ENCODE peak calls at places on chromosomes 11 and 22, in seven cellular contexts. K is A549, G is ovary, W is stomach, B is HepG2, M is H1, J is transverse colon. T is an unnamed sample. For H3K4me1, the result is how much of the 10 kb centered on the place peaks cover.

GRCh38 chr11:22130462-22131053 is 62.3 kb upstream of the ANO5 start:
- DNase-seq in K (no peak), G (no peak), W (no peak), B (no peak), M (peak), J (no peak), T (no peak)

GRCh38 chr11:70544774-70545625 is 146.7 kb downstream of the CTTN start:
- DNase-seq in K (no peak), G (no peak), W (no peak), B (no peak), M (no peak), J (no peak), T (no peak)

GRCh38 chr11:63880031-63880841 is 36.7 kb downstream of the RCOR2 start:
- DNase-seq in K (no peak), G (no peak), W (no peak), B (no peak), M (no peak), J (no peak), T (no peak)

GRCh38 chr22:27642104-27642800 is 159.3 kb downstream of the MN1 start:
- DNase-seq in K (no peak), G (no peak), W (no peak), B (peak), M (no peak), J (no peak), T (no peak)

GRCh38 chr11:112073941-112074811 is at the start of the genes NKAPD1 and PIH1D2:
- DNase-seq in K (peak), G (peak), W (peak), B (peak), M (peak), J (peak), T (peak)

GRCh38 chr11:12171921-12172320 is 61.5 kb downstream of the MICAL2 start:
- DNase-seq in K (no peak), G (no peak), W (no peak), B (no peak), M (no peak), J (no peak), T (no peak)

GRCh38 chr11:9169595-9170295 is 78.3 kb upstream of the SCUBE2 start:
- DNase-seq in K (no peak), G (no peak), W (no peak), B (no peak), M (no peak), J (no peak), T (no peak)

GRCh38 chr11:62710001-62710345 is 2.5 kb downstream of the GNG3 start:
- DNase-seq in K (no peak), G (no peak), W (peak), B (no peak), M (no peak), J (no peak), T (no peak)

GRCh38 chr11:34263462-34264186 is 94.2 kb downstream of the ABTB2 start:
- DNase-seq in K (peak), G (no peak), W (peak), B (peak), M (no peak), J (peak), T (no peak)

GRCh38 chr11:120324932-120325810 is at the start of gene TLCD5:
- DNase-seq in K (peak), G (peak), W (peak), B (peak), M (peak), J (peak), T (peak)

GRCh38 chr11:61911124-61911700 is 6.2 kb downstream of the RAB3IL1 start:
- DNase-seq in K (no peak), G (peak), W (no peak), B (no peak), M (no peak), J (no peak), T (no peak)

GRCh38 chr11:70493089-70493474 is 94.8 kb downstream of the CTTN start:
- DNase-seq in K (no peak), G (no peak), W (no peak), B (no peak), M (no peak), J (no peak), T (no peak)

GRCh38 chr11:84316866-84317560 is 1030.8 kb upstream of the CCDC90B start:
- DNase-seq in K (no peak), G (no peak), W (no peak), B (no peak), M (no peak), J (no peak), T (no peak)
- TF ChIP-seq EP300 in K (no peak), G (no peak), W (no peak), B (no peak), M (no peak), J (no peak), T (no peak)

GRCh38 chr11:10752061-10752460 is 1.0 kb downstream of the CTR9 start:
- DNase-seq in K (no peak), G (no peak), W (no peak), B (no peak), M (no peak), J (no peak), T (no peak)

GRCh38 chr11:10752486-10752885 is 1.4 kb downstream of the CTR9 start:
- DNase-seq in K (no peak), G (no peak), W (no peak), B (no peak), M (no peak), J (no peak), T (no peak)

GRCh38 chr11:10749476-10749875 is 1.6 kb upstream of the CTR9 start:
- DNase-seq in K (no peak), G (no peak), W (no peak), B (no peak), M (no peak), J (no peak), T (no peak)

GRCh38 chr11:10751581-10751940 is 515 bp downstream of the CTR9 start:
- DNase-seq in K (no peak), G (no peak), W (no peak), B (no peak), M (no peak), J (no peak), T (no peak)

GRCh38 chr11:10750838-10751580 is at the start of gene CTR9:
- DNase-seq in K (peak), G (peak), W (peak), B (peak), M (peak), J (peak), T (peak)
- TF ChIP-seq POLR2A in K (peak), G (peak), W (no peak), B (peak), M (peak), J (peak), T (peak)

GRCh38 chr11:1121343-1122331 is 36.1 kb upstream of the MUC5AC start:
- DNase-seq in K (peak), G (no peak), W (peak), B (no peak), M (no peak), J (peak), T (no peak)
- H3K4me1 ChIP-seq in K (under half), G (under half), W (under half), B (under half), M (under half), J (under half), T (under half)

DNA sequence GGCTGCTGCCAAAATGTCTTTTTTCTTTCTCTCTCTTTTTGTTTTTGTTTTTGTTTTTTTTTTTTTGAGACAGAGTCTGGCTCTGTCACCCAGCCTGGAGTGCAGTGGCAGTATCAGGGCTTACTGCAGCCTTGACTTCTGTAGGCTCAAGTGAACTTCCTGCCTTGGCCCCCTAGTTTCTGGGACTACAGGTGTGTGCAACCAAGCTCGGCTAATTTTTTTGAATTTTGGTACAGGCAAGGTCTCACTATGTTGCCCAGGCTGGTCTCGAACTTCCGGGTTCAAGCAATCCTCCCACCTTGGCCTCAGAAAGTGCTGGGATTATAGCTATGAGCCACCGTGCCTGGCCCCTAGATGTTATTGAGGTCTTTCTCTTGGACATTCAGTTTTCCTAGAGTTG is 2.2 kb upstream of the DDX10 start:
- DNase-seq in K (no peak), G (no peak), W (no peak), B (no peak), M (no peak), J (no peak), T (no peak)
- TF ChIP-seq EP300 in K (no peak), G (no peak), W (no peak), B (no peak), M (no peak), J (no peak), T (no peak)

GRCh38 chr11:32893091-32893946 is 708 bp downstream of the QSER1 start:
- DNase-seq in K (peak), G (peak), W (peak), B (peak), M (peak), J (peak), T (peak)
- TF ChIP-seq POLR2A in K (no peak), G (no peak), W (no peak), B (no peak), M (peak), J (no peak), T (no peak)

GRCh38 chr22:20233351-20234313 is 34.5 kb downstream of the RTN4R start:
- DNase-seq in K (no peak), G (no peak), W (no peak), B (no peak), M (no peak), J (no peak), T (no peak)

GRCh38 chr22:20236052-20236717 is 31.9 kb downstream of the RTN4R start:
- DNase-seq in K (no peak), G (no peak), W (no peak), B (no peak), M (no peak), J (no peak), T (no peak)

GRCh38 chr22:20235453-20235991 is 32.6 kb downstream of the RTN4R start:
- DNase-seq in K (no peak), G (no peak), W (no peak), B (no peak), M (no peak), J (no peak), T (no peak)

GRCh38 chr22:20234314-20234682 is 33.8 kb downstream of the RTN4R start:
- DNase-seq in K (no peak), G (no peak), W (no peak), B (no peak), M (no peak), J (no peak), T (no peak)

GRCh38 chr22:20234760-20235452 is 33.2 kb downstream of the RTN4R start:
- DNase-seq in K (no peak), G (no peak), W (no peak), B (no peak), M (no peak), J (no peak), T (no peak)
- H3K4me1 ChIP-seq in K (under half), G (under half), W (under half), B (under half), M (under half), J (under half), T (under half)

GRCh38 chr22:43755452-43755851 is 56.7 kb downstream of the EFCAB6 start:
- DNase-seq in K (no peak), G (no peak), W (no peak), B (no peak), M (no peak), J (no peak), T (no peak)
- TF ChIP-seq EP300 in K (no peak), G (no peak), W (no peak), B (no peak), M (no peak), J (no peak), T (no peak)

T was measured in tibial nerve.